ENCODE peak calls at places on chromosome 10, in six cellular contexts. N is OCI-LY7, Z is mammary epithelial cell, S is SJSA1, O is GM12878, U is adrenal gland. I is an unnamed sample.

GRCh38 chr10:70069346-70069745 is 16.7 kb downstream of the MACROH2A2 start:
- DNase-seq in N (no peak), Z (no peak), S (no peak), O (no peak), U (no peak), I (no peak)

GRCh38 chr10:116055252-116055918 is 217.6 kb downstream of the GFRA1 start:
- DNase-seq in N (no peak), Z (no peak), S (no peak), O (no peak), U (no peak), I (no peak)

GRCh38 chr10:61900829-61901783 is at the start of gene ARID5B:
- DNase-seq in N (peak), Z (peak), S (peak), O (no peak), U (peak), I (no peak)

GRCh38 chr10:58963101-58963534 is 213.3 kb upstream of the PHYHIPL start:
- DNase-seq in N (peak), Z (no peak), S (no peak), O (no peak), U (no peak), I (no peak)

GRCh38 chr10:106872176-106872575 is 292.3 kb downstream of the SORCS1 start:
- DNase-seq in N (no peak), Z (no peak), S (no peak), O (no peak), U (no peak), I (no peak)

GRCh38 chr10:68957284-68957615 is 1.3 kb downstream of the DDX21 start:
- DNase-seq in N (no peak), Z (no peak), S (no peak), O (no peak), U (no peak), I (no peak)

GRCh38 chr10:65355141-65355680 is 1570.6 kb upstream of the LRRTM3 start:
- DNase-seq in N (no peak), Z (no peak), S (no peak), O (no peak), U (no peak), I (no peak)

GRCh38 chr10:17423641-17424186 is 30.7 kb downstream of the ST8SIA6 start:
- DNase-seq in N (no peak), Z (no peak), S (no peak), O (no peak), U (no peak), I (no peak)

GRCh38 chr10:22253578-22253882 is 35.7 kb upstream of the EBLN1 start:
- DNase-seq in N (no peak), Z (no peak), S (no peak), O (no peak), U (peak), I (no peak)

GRCh38 chr10:60182691-60183090 is 207.0 kb downstream of the ANK3 start:
- DNase-seq in N (no peak), Z (no peak), S (no peak), O (no peak), U (no peak), I (no peak)

GRCh38 chr10:100522945-100523344 is 3.3 kb upstream of the SEC31B start:
- DNase-seq in N (no peak), Z (no peak), S (no peak), O (no peak), U (no peak), I (no peak)

GRCh38 chr10:102613286-102613685 is 31.0 kb upstream of the TRIM8 start:
- DNase-seq in N (no peak), Z (no peak), S (no peak), O (no peak), U (no peak), I (no peak)

GRCh38 chr10:6445671-6446278 is 134.3 kb downstream of the PRKCQ start:
- DNase-seq in N (peak), Z (peak), S (no peak), O (no peak), U (peak), I (no peak)

GRCh38 chr10:130857631-130858295 is 453.8 kb downstream of the TCERG1L start:
- DNase-seq in N (no peak), Z (no peak), S (no peak), O (no peak), U (no peak), I (no peak)

GRCh38 chr10:58017719-58018367 is 249.9 kb downstream of the IPMK start:
- DNase-seq in N (no peak), Z (peak), S (no peak), O (no peak), U (no peak), I (no peak)

GRCh38 chr10:88065384-88066049 is 202.1 kb downstream of the PTEN start:
- DNase-seq in N (no peak), Z (no peak), S (no peak), O (no peak), U (no peak), I (no peak)

GRCh38 chr10:88069338-88069737 is 205.9 kb downstream of the PTEN start:
- DNase-seq in N (no peak), Z (no peak), S (no peak), O (no peak), U (no peak), I (no peak)

GRCh38 chr10:88066319-88066718 is 202.9 kb downstream of the PTEN start:
- DNase-seq in N (no peak), Z (no peak), S (no peak), O (no peak), U (no peak), I (no peak)

GRCh38 chr10:88064608-88065383 is 201.4 kb downstream of the PTEN start:
- DNase-seq in N (no peak), Z (no peak), S (no peak), O (peak), U (peak), I (no peak)

DNA sequence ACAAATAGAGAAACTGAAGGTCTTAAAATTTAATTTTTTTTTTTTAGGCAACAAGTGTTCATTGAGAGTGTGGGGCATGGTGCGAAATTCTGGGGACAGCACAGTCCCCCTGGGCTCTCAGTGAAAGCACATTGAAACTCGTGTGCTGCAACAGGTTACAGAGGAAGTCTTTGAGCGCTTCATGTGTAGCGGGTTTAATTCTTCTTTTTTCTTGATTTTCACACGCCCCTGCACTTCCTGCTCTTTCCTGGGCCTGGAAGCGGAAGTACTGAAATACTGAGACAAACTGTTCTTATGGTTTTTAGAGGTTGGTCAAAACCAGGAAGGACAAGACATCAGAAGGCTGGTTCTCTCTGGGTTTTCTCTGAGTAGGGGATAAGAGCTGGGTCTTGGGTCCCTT is 203.5 kb downstream of the PTEN start:
- DNase-seq in N (peak), Z (no peak), S (no peak), O (no peak), U (no peak), I (no peak)
- H3K27ac ChIP-seq in N (peak), Z (no peak), S (no peak), O (peak), U (no peak), I (no peak)

GRCh38 chr10:132593900-132594876 is 56.6 kb downstream of the INPP5A start:
- DNase-seq in N (no peak), Z (no peak), S (no peak), O (peak), U (no peak), I (no peak)
- H3K27ac ChIP-seq in N (no peak), Z (no peak), S (no peak), O (peak), U (no peak), I (no peak)

DNA sequence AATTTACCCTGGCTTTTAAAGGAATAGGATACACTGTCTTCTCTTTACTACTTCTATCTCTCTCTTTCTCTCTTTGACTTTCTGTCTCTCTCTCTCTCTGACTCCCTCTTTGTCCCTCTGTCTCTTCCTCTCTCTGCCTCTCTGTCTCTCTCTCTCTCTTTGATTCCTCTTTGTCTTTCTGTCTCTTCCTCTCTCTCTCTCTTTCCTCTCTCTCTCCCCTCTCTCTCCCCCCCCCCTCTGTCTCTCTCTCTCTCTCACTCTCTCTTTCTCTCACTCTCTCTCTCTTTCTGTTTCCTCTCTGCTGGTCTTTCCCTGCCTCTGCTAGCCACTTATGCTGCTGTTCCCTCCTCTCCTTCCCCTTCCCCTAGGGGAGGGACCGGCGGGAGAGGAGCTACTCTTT is 149.0 kb downstream of the LYZL1 start:
- DNase-seq in N (no peak), Z (no peak), S (no peak), O (no peak), U (no peak), I (no peak)
- H3K27ac ChIP-seq in N (no peak), Z (no peak), S (peak), O (no peak), U (no peak), I (peak)

DNA sequence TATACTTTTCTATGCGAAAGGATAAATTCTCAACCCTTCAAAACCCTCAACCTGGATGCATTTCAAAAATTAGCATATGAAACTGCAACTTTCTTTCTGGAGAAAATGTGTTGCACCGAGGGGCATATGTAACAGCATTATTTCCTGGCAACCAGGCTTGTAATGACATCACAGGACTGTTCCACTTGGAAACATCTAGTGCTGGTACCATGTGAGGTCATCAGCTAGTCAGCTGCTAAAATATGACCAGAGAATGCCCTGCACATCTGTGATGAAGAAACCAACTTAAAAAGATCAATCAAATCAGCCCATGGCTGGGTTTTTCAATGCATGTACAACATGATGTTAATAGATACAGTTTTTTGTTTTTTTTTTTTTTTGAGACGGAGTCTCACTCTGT is 40.0 kb downstream of the FGFR2 start:
- DNase-seq in N (no peak), Z (no peak), S (no peak), O (no peak), U (no peak), I (no peak)
- H3K27ac ChIP-seq in N (no peak), Z (no peak), S (no peak), O (no peak), U (no peak), I (no peak)